ENCODE peak calls at places on chromosomes 2 and 18, in nine cellular contexts. One of them, this sample, is unnamed.

GRCh38 chr2:127217470-127218325 is 2.4 kb downstream of the CYP27C1 start:
- DNase-seq in keratinocyte: peak; percentile 79
- DNase-seq in neural progenitor cell: no peak
- DNase-seq in fibroblast of lung: peak; percentile 65
- DNase-seq in prostate gland: no peak
- DNase-seq in lower lobe of right lung: no peak
- DNase-seq in uterus: no peak
- DNase-seq in SJCRH30: no peak
- DNase-seq in gastrocnemius medialis: no peak
- DNase-seq in this sample: no peak

GRCh38 chr2:207320381-207321159 is 154.8 kb upstream of the KLF7 start:
- DNase-seq in gastrocnemius medialis: no peak
- DNase-seq in uterus: no peak
- DNase-seq in fibroblast of lung: no peak
- DNase-seq in SJCRH30: no peak
- DNase-seq in prostate gland: no peak
- DNase-seq in keratinocyte: no peak
- DNase-seq in neural progenitor cell: no peak
- DNase-seq in lower lobe of right lung: no peak
- DNase-seq in this sample: no peak

GRCh38 chr2:27313882-27314645 is 5.8 kb upstream of the UCN start:
- DNase-seq in uterus: no peak
- DNase-seq in gastrocnemius medialis: no peak
- DNase-seq in prostate gland: no peak
- DNase-seq in neural progenitor cell: no peak
- DNase-seq in keratinocyte: no peak
- DNase-seq in SJCRH30: no peak
- DNase-seq in lower lobe of right lung: peak; percentile 4
- DNase-seq in fibroblast of lung: no peak
- DNase-seq in this sample: no peak

GRCh38 chr2:101474752-101475384 is at the start of gene RFX8:
- DNase-seq in uterus: peak; percentile 21
- DNase-seq in prostate gland: no peak
- DNase-seq in neural progenitor cell: no peak
- DNase-seq in fibroblast of lung: peak; percentile 95
- DNase-seq in keratinocyte: no peak
- DNase-seq in SJCRH30: no peak
- DNase-seq in lower lobe of right lung: no peak
- DNase-seq in gastrocnemius medialis: no peak
- DNase-seq in this sample: no peak

GRCh38 chr2:42372801-42373200 is 11.8 kb upstream of the COX7A2L start:
- DNase-seq in prostate gland: no peak
- DNase-seq in lower lobe of right lung: no peak
- DNase-seq in neural progenitor cell: no peak
- DNase-seq in gastrocnemius medialis: no peak
- DNase-seq in keratinocyte: no peak
- DNase-seq in SJCRH30: no peak
- DNase-seq in fibroblast of lung: no peak
- DNase-seq in uterus: no peak
- DNase-seq in this sample: no peak

GRCh38 chr2:111100765-111101162 is 19.9 kb upstream of the BCL2L11 start:
- DNase-seq in lower lobe of right lung: no peak
- DNase-seq in prostate gland: no peak
- DNase-seq in uterus: no peak
- DNase-seq in neural progenitor cell: no peak
- DNase-seq in SJCRH30: no peak
- DNase-seq in keratinocyte: no peak
- DNase-seq in gastrocnemius medialis: no peak
- DNase-seq in fibroblast of lung: no peak
- DNase-seq in this sample: no peak

GRCh38 chr2:134782792-134783191 is 55.6 kb upstream of the ACMSD start:
- DNase-seq in fibroblast of lung: no peak
- DNase-seq in gastrocnemius medialis: no peak
- DNase-seq in neural progenitor cell: peak; percentile 56
- DNase-seq in keratinocyte: no peak
- DNase-seq in SJCRH30: no peak
- DNase-seq in uterus: no peak
- DNase-seq in prostate gland: no peak
- DNase-seq in lower lobe of right lung: no peak
- DNase-seq in this sample: no peak

GRCh38 chr18:48711651-48712486 is 173.0 kb downstream of the CTIF start:
- DNase-seq in gastrocnemius medialis: no peak
- DNase-seq in prostate gland: no peak
- DNase-seq in keratinocyte: no peak
- DNase-seq in uterus: peak; percentile 35
- DNase-seq in SJCRH30: peak; percentile 18
- DNase-seq in lower lobe of right lung: no peak
- DNase-seq in fibroblast of lung: peak; percentile 41
- DNase-seq in neural progenitor cell: peak; percentile 62
- DNase-seq in this sample: peak; percentile 78

GRCh38 chr2:35830833-35831232 is 524.7 kb upstream of the CRIM1 start:
- DNase-seq in keratinocyte: no peak
- DNase-seq in gastrocnemius medialis: no peak
- DNase-seq in lower lobe of right lung: no peak
- DNase-seq in uterus: no peak
- DNase-seq in fibroblast of lung: no peak
- DNase-seq in SJCRH30: no peak
- DNase-seq in neural progenitor cell: no peak
- DNase-seq in prostate gland: no peak
- DNase-seq in this sample: no peak

GRCh38 chr2:5982217-5982910 is 290.2 kb downstream of the SOX11 start:
- DNase-seq in SJCRH30: no peak
- DNase-seq in fibroblast of lung: no peak
- DNase-seq in keratinocyte: no peak
- DNase-seq in lower lobe of right lung: no peak
- DNase-seq in neural progenitor cell: no peak
- DNase-seq in gastrocnemius medialis: no peak
- DNase-seq in uterus: no peak
- DNase-seq in prostate gland: no peak
- DNase-seq in this sample: no peak

GRCh38 chr2:138716183-138716582 is 64.0 kb downstream of the NXPH2 start:
- DNase-seq in prostate gland: no peak
- DNase-seq in keratinocyte: no peak
- DNase-seq in neural progenitor cell: no peak
- DNase-seq in lower lobe of right lung: no peak
- DNase-seq in SJCRH30: no peak
- DNase-seq in fibroblast of lung: no peak
- DNase-seq in gastrocnemius medialis: no peak
- DNase-seq in uterus: no peak
- DNase-seq in this sample: no peak

GRCh38 chr18:62526098-62527025 is 3.5 kb downstream of the ZCCHC2 start:
- DNase-seq in lower lobe of right lung: peak; percentile 91
- DNase-seq in uterus: peak; percentile 81
- DNase-seq in prostate gland: peak; percentile 65
- DNase-seq in keratinocyte: no peak
- DNase-seq in gastrocnemius medialis: peak; percentile 83
- DNase-seq in neural progenitor cell: peak; percentile 92
- DNase-seq in SJCRH30: peak; percentile 74
- DNase-seq in fibroblast of lung: peak; percentile 76
- DNase-seq in this sample: peak; percentile 96

GRCh38 chr2:237035781-237036352 is 49.8 kb upstream of the COPS8 start:
- DNase-seq in keratinocyte: no peak
- DNase-seq in uterus: no peak
- DNase-seq in gastrocnemius medialis: no peak
- DNase-seq in SJCRH30: no peak
- DNase-seq in fibroblast of lung: no peak
- DNase-seq in prostate gland: no peak
- DNase-seq in neural progenitor cell: no peak
- DNase-seq in lower lobe of right lung: no peak
- DNase-seq in this sample: no peak

GRCh38 chr2:176455865-176456291 is 186.6 kb downstream of the MTX2 start:
- DNase-seq in uterus: peak; percentile 76
- DNase-seq in prostate gland: no peak
- DNase-seq in SJCRH30: peak; percentile 55
- DNase-seq in fibroblast of lung: peak; percentile 49
- DNase-seq in gastrocnemius medialis: peak; percentile 35
- DNase-seq in keratinocyte: no peak
- DNase-seq in lower lobe of right lung: no peak
- DNase-seq in neural progenitor cell: peak; percentile 87
- DNase-seq in this sample: peak; percentile 80

GRCh38 chr18:76399613-76400391 is 95.2 kb downstream of the ZNF516 start:
- DNase-seq in prostate gland: no peak
- DNase-seq in gastrocnemius medialis: no peak
- DNase-seq in neural progenitor cell: peak; percentile 12
- DNase-seq in lower lobe of right lung: no peak
- DNase-seq in SJCRH30: no peak
- DNase-seq in keratinocyte: no peak
- DNase-seq in fibroblast of lung: no peak
- DNase-seq in uterus: peak; percentile 26
- DNase-seq in this sample: no peak

GRCh38 chr2:101986386-101986785 is 5.4 kb upstream of the IL1R2 start:
- DNase-seq in prostate gland: no peak
- DNase-seq in uterus: no peak
- DNase-seq in keratinocyte: no peak
- DNase-seq in fibroblast of lung: no peak
- DNase-seq in gastrocnemius medialis: no peak
- DNase-seq in lower lobe of right lung: no peak
- DNase-seq in SJCRH30: no peak
- DNase-seq in neural progenitor cell: no peak
- DNase-seq in this sample: no peak

GRCh38 chr2:55761024-55761423 is 67.4 kb upstream of the PNPT1 start:
- DNase-seq in keratinocyte: no peak
- DNase-seq in gastrocnemius medialis: no peak
- DNase-seq in uterus: no peak
- DNase-seq in lower lobe of right lung: no peak
- DNase-seq in neural progenitor cell: no peak
- DNase-seq in SJCRH30: no peak
- DNase-seq in prostate gland: no peak
- DNase-seq in fibroblast of lung: no peak
- DNase-seq in this sample: no peak

GRCh38 chr2:105744091-105744908 is 412 bp upstream of the NCK2 start:
- DNase-seq in neural progenitor cell: peak; percentile 86
- DNase-seq in fibroblast of lung: peak; percentile 54
- DNase-seq in gastrocnemius medialis: no peak
- DNase-seq in SJCRH30: peak; percentile 55
- DNase-seq in uterus: peak; percentile 43
- DNase-seq in keratinocyte: no peak
- DNase-seq in prostate gland: peak; percentile 49
- DNase-seq in lower lobe of right lung: peak; percentile 74
- DNase-seq in this sample: peak; percentile 88

GRCh38 chr2:209471037-209471436 is 47.2 kb downstream of the MAP2 start:
- DNase-seq in lower lobe of right lung: no peak
- DNase-seq in fibroblast of lung: peak; percentile 71
- DNase-seq in SJCRH30: no peak
- DNase-seq in gastrocnemius medialis: no peak
- DNase-seq in keratinocyte: no peak
- DNase-seq in prostate gland: no peak
- DNase-seq in uterus: no peak
- DNase-seq in neural progenitor cell: no peak
- DNase-seq in this sample: no peak

GRCh38 chr2:25302758-25303436 is 38.8 kb downstream of the DNMT3A start:
- DNase-seq in gastrocnemius medialis: no peak
- DNase-seq in SJCRH30: no peak
- DNase-seq in neural progenitor cell: no peak
- DNase-seq in prostate gland: no peak
- DNase-seq in uterus: no peak
- DNase-seq in fibroblast of lung: no peak
- DNase-seq in keratinocyte: no peak
- DNase-seq in lower lobe of right lung: no peak
- DNase-seq in this sample: no peak
- H3K27ac ChIP-seq in gastrocnemius medialis: peak overlapping the region; percentile 80
- H3K27ac ChIP-seq in SJCRH30: peak overlapping the region; percentile 77
- H3K27ac ChIP-seq in neural progenitor cell: no peak overlapping the region
- H3K27ac ChIP-seq in prostate gland: no peak overlapping the region
- H3K27ac ChIP-seq in uterus: peak overlapping the region; percentile 38
- H3K27ac ChIP-seq in fibroblast of lung: no peak overlapping the region
- H3K27ac ChIP-seq in keratinocyte: no peak overlapping the region
- H3K27ac ChIP-seq in lower lobe of right lung: no peak overlapping the region
- H3K27ac ChIP-seq in this sample: peak overlapping the region; percentile 15

GRCh38 chr2:184727813-184728212 is 129.5 kb downstream of the ZNF804A start:
- DNase-seq in fibroblast of lung: no peak
- DNase-seq in prostate gland: no peak
- DNase-seq in lower lobe of right lung: no peak
- DNase-seq in neural progenitor cell: no peak
- DNase-seq in uterus: no peak
- DNase-seq in keratinocyte: no peak
- DNase-seq in gastrocnemius medialis: no peak
- DNase-seq in SJCRH30: no peak
- DNase-seq in this sample: no peak
- H3K4me1 ChIP-seq in fibroblast of lung: no peaks in the 10 kb centered on the region
- H3K4me1 ChIP-seq in prostate gland: no peaks in the 10 kb centered on the region
- H3K4me1 ChIP-seq in lower lobe of right lung: no peaks in the 10 kb centered on the region
- H3K4me1 ChIP-seq in neural progenitor cell: no peaks in the 10 kb centered on the region
- H3K4me1 ChIP-seq in uterus: no peaks in the 10 kb centered on the region
- H3K4me1 ChIP-seq in keratinocyte: no peaks in the 10 kb centered on the region
- H3K4me1 ChIP-seq in gastrocnemius medialis: no peaks in the 10 kb centered on the region
- H3K4me1 ChIP-seq in SJCRH30: no peaks in the 10 kb centered on the region
- H3K4me1 ChIP-seq in this sample: no peaks in the 10 kb centered on the region

GRCh38 chr2:235611337-235611736 is 117.5 kb downstream of the AGAP1 start:
- DNase-seq in keratinocyte: no peak
- DNase-seq in gastrocnemius medialis: no peak
- DNase-seq in fibroblast of lung: no peak
- DNase-seq in lower lobe of right lung: no peak
- DNase-seq in uterus: no peak
- DNase-seq in neural progenitor cell: no peak
- DNase-seq in prostate gland: no peak
- DNase-seq in SJCRH30: no peak
- DNase-seq in this sample: no peak

GRCh38 chr2:235611756-235612155 is 117.9 kb downstream of the AGAP1 start:
- DNase-seq in keratinocyte: no peak
- DNase-seq in lower lobe of right lung: no peak
- DNase-seq in uterus: no peak
- DNase-seq in neural progenitor cell: no peak
- DNase-seq in SJCRH30: no peak
- DNase-seq in fibroblast of lung: no peak
- DNase-seq in gastrocnemius medialis: no peak
- DNase-seq in prostate gland: no peak
- DNase-seq in this sample: no peak

GRCh38 chr2:235609746-235610145 is 115.9 kb downstream of the AGAP1 start:
- DNase-seq in gastrocnemius medialis: no peak
- DNase-seq in SJCRH30: no peak
- DNase-seq in lower lobe of right lung: no peak
- DNase-seq in keratinocyte: no peak
- DNase-seq in uterus: no peak
- DNase-seq in fibroblast of lung: no peak
- DNase-seq in neural progenitor cell: no peak
- DNase-seq in prostate gland: no peak
- DNase-seq in this sample: no peak

GRCh38 chr2:235609321-235609720 is 115.5 kb downstream of the AGAP1 start:
- DNase-seq in prostate gland: no peak
- DNase-seq in uterus: no peak
- DNase-seq in keratinocyte: no peak
- DNase-seq in SJCRH30: no peak
- DNase-seq in fibroblast of lung: no peak
- DNase-seq in neural progenitor cell: no peak
- DNase-seq in lower lobe of right lung: no peak
- DNase-seq in gastrocnemius medialis: no peak
- DNase-seq in this sample: no peak

GRCh38 chr2:235610696-235611257 is 116.9 kb downstream of the AGAP1 start:
- DNase-seq in SJCRH30: no peak
- DNase-seq in gastrocnemius medialis: no peak
- DNase-seq in neural progenitor cell: no peak
- DNase-seq in keratinocyte: no peak
- DNase-seq in fibroblast of lung: no peak
- DNase-seq in prostate gland: no peak
- DNase-seq in uterus: no peak
- DNase-seq in lower lobe of right lung: no peak
- DNase-seq in this sample: no peak
- H3K27ac ChIP-seq in SJCRH30: no peak overlapping the region
- H3K27ac ChIP-seq in gastrocnemius medialis: no peak overlapping the region
- H3K27ac ChIP-seq in neural progenitor cell: no peak overlapping the region
- H3K27ac ChIP-seq in keratinocyte: no peak overlapping the region
- H3K27ac ChIP-seq in fibroblast of lung: no peak overlapping the region
- H3K27ac ChIP-seq in prostate gland: no peak overlapping the region
- H3K27ac ChIP-seq in uterus: no peak overlapping the region
- H3K27ac ChIP-seq in lower lobe of right lung: no peak overlapping the region
- H3K27ac ChIP-seq in this sample: no peak overlapping the region

GRCh38 chr2:62741127-62741526 is 35.6 kb downstream of the EHBP1 start:
- DNase-seq in uterus: no peak
- DNase-seq in lower lobe of right lung: no peak
- DNase-seq in neural progenitor cell: no peak
- DNase-seq in keratinocyte: no peak
- DNase-seq in prostate gland: no peak
- DNase-seq in fibroblast of lung: no peak
- DNase-seq in gastrocnemius medialis: no peak
- DNase-seq in SJCRH30: no peak
- DNase-seq in this sample: no peak
- H3K4me1 ChIP-seq in uterus: peaks cover 8% of the 10 kb centered on the region
- H3K4me1 ChIP-seq in lower lobe of right lung: no peaks in the 10 kb centered on the region
- H3K4me1 ChIP-seq in neural progenitor cell: peaks cover 37% of the 10 kb centered on the region
- H3K4me1 ChIP-seq in keratinocyte: peaks cover 6% of the 10 kb centered on the region
- H3K4me1 ChIP-seq in prostate gland: no peaks in the 10 kb centered on the region
- H3K4me1 ChIP-seq in fibroblast of lung: no peaks in the 10 kb centered on the region
- H3K4me1 ChIP-seq in gastrocnemius medialis: no peaks in the 10 kb centered on the region
- H3K4me1 ChIP-seq in SJCRH30: no peaks in the 10 kb centered on the region
- H3K4me1 ChIP-seq in this sample: peaks cover 5% of the 10 kb centered on the region